ENCODE peak calls at places on chromosome 20, in four cellular contexts. One of them, this sample, is unnamed.

GRCh38 chr20:53405070-53405603 is 188.5 kb downstream of the ZNF217 start:
- DNase-seq in HT1080: no peak
- DNase-seq in NCI-H2081: no peak
- DNase-seq in T-cell: no peak
- DNase-seq in this sample: no peak

GRCh38 chr20:50595433-50595895 is 85.3 kb downstream of the PTPN1 start:
- DNase-seq in HT1080: no peak
- DNase-seq in NCI-H2081: no peak
- DNase-seq in T-cell: no peak
- DNase-seq in this sample: no peak

GRCh38 chr20:8301655-8302054 is 169.6 kb downstream of the PLCB1 start:
- DNase-seq in T-cell: no peak
- DNase-seq in HT1080: no peak
- DNase-seq in NCI-H2081: no peak
- DNase-seq in this sample: no peak

GRCh38 chr20:56359212-56360132 is 698 bp downstream of the FAM210B start:
- DNase-seq in T-cell: no peak
- DNase-seq in NCI-H2081: no peak
- DNase-seq in HT1080: peak; percentile 45
- DNase-seq in this sample: no peak

GRCh38 chr20:381581-382290 is 1.2 kb downstream of the TRIB3 start:
- DNase-seq in HT1080: peak; percentile 64
- DNase-seq in NCI-H2081: peak; percentile 33
- DNase-seq in T-cell: peak; percentile 41
- DNase-seq in this sample: no peak

GRCh38 chr20:10739575-10739974 is 65.8 kb upstream of the JAG1 start:
- DNase-seq in HT1080: peak; percentile 48
- DNase-seq in NCI-H2081: no peak
- DNase-seq in T-cell: no peak
- DNase-seq in this sample: no peak

GRCh38 chr20:35821807-35822242 is 50.0 kb downstream of the PHF20 start:
- DNase-seq in NCI-H2081: no peak
- DNase-seq in HT1080: peak; percentile 91
- DNase-seq in T-cell: no peak
- DNase-seq in this sample: no peak

GRCh38 chr20:54025166-54025835 is 45.1 kb downstream of the BCAS1 start:
- DNase-seq in T-cell: no peak
- DNase-seq in HT1080: peak; percentile 12
- DNase-seq in NCI-H2081: no peak
- DNase-seq in this sample: peak; percentile 66

GRCh38 chr20:44247131-44247571 is at the start of gene GDAP1L1:
- DNase-seq in NCI-H2081: peak; percentile 53
- DNase-seq in HT1080: no peak
- DNase-seq in T-cell: no peak
- DNase-seq in this sample: no peak

GRCh38 chr20:47875302-47876025 is 90.2 kb upstream of the SULF2 start:
- DNase-seq in HT1080: peak; percentile 20
- DNase-seq in T-cell: no peak
- DNase-seq in NCI-H2081: no peak
- DNase-seq in this sample: peak; percentile 9

GRCh38 chr20:10487354-10488115 is 52.4 kb downstream of the SLX4IP start:
- DNase-seq in T-cell: no peak
- DNase-seq in HT1080: peak; percentile 30
- DNase-seq in NCI-H2081: no peak
- DNase-seq in this sample: peak; percentile 26

This sample was measured in kidney epithelial cell.